ENCODE peak calls at places on chromosomes 3 and 15, in nine cellular contexts. D is CD8-positive, alpha-beta T cell; B is IMR-90; Z is PC-9; C is gastrocnemius medialis; I is esophagus muscularis mucosa; J is WERI-Rb-1; T is left ventricle myocardium inferior; F is Panc1. K is an unnamed sample.

GRCh38 chr3:78737988-78738387 is 1029.8 kb downstream of the ROBO1 start:
- DNase-seq in T (no peak), Z (no peak), F (no peak), C (no peak), J (no peak), D (no peak), I (no peak), B (no peak), K (no peak)

GRCh38 chr3:20904674-20905073 is 718.7 kb upstream of the SGO1 start:
- DNase-seq in F (no peak), I (no peak), T (no peak), B (no peak), C (no peak), J (no peak), D (no peak), Z (no peak), K (no peak)

GRCh38 chr15:74010929-74011540 is 16.5 kb downstream of the PML start:
- DNase-seq in Z (no peak), I (no peak), T (no peak), C (no peak), B (no peak), J (no peak), D (no peak), F (no peak), K (no peak)

GRCh38 chr15:25671132-25671531 is 192.0 kb downstream of the ATP10A start:
- DNase-seq in D (no peak), Z (no peak), J (no peak), C (peak; percentile 85), B (peak; percentile 50), F (no peak), T (no peak), I (no peak), K (no peak)

GRCh38 chr15:37291920-37292319 is 191.6 kb upstream of the MEIS2 start:
- DNase-seq in C (no peak), J (no peak), T (no peak), Z (no peak), B (no peak), F (no peak), D (no peak), I (no peak), K (no peak)

GRCh38 chr3:169280010-169280585 is 383.4 kb downstream of the MECOM start:
- DNase-seq in I (no peak), Z (no peak), T (no peak), B (no peak), C (no peak), D (no peak), F (no peak), J (no peak), K (no peak)

GRCh38 chr15:68372291-68372811 is 59.6 kb downstream of the ITGA11 start:
- DNase-seq in J (peak; percentile 27), B (no peak), T (no peak), C (no peak), F (no peak), Z (no peak), D (no peak), I (no peak), K (no peak)

GRCh38 chr3:111173328-111173900 is 101.8 kb downstream of the NECTIN3 start:
- DNase-seq in C (no peak), D (no peak), J (no peak), I (no peak), B (peak; percentile 37), T (no peak), Z (no peak), F (no peak), K (no peak)

GRCh38 chr15:41895491-41895890 is 1.6 kb upstream of the SPTBN5 start:
- DNase-seq in T (no peak), Z (no peak), C (no peak), F (no peak), J (no peak), D (no peak), I (no peak), B (no peak), K (no peak)

GRCh38 chr3:171044828-171045793 is 18.6 kb upstream of the SLC2A2 start:
- DNase-seq in F (no peak), B (peak; percentile 80), T (no peak), D (no peak), C (no peak), I (no peak), Z (no peak), J (no peak), K (no peak)

GRCh38 chr3:172127929-172128580 is 88.7 kb downstream of the FNDC3B start:
- DNase-seq in T (no peak), J (no peak), D (no peak), Z (no peak), B (no peak), F (no peak), C (no peak), I (no peak), K (no peak)

GRCh38 chr3:48465531-48466378 is 19.2 kb downstream of the ATRIP start:
- DNase-seq in T (peak; percentile 96), B (peak; percentile 100), C (peak; percentile 99), I (peak; percentile 99), D (peak; percentile 71), F (peak; percentile 80), J (peak; percentile 98), Z (peak; percentile 98), K (peak; percentile 88)

GRCh38 chr3:191065183-191065805 is 133.7 kb upstream of the OSTN start:
- DNase-seq in F (no peak), Z (no peak), B (peak; percentile 80), D (no peak), T (no peak), C (no peak), J (no peak), I (no peak), K (no peak)

GRCh38 chr3:127152676-127153505 is 40.0 kb upstream of the PRR23E start:
- DNase-seq in Z (no peak), D (no peak), I (no peak), C (no peak), J (no peak), T (no peak), B (no peak), F (no peak), K (no peak)

GRCh38 chr3:35663471-35663870 is 24.1 kb downstream of the ARPP21 start:
- DNase-seq in C (peak; percentile 92), J (no peak), F (no peak), Z (no peak), B (no peak), D (no peak), T (peak; percentile 25), I (no peak), K (no peak)

DNA sequence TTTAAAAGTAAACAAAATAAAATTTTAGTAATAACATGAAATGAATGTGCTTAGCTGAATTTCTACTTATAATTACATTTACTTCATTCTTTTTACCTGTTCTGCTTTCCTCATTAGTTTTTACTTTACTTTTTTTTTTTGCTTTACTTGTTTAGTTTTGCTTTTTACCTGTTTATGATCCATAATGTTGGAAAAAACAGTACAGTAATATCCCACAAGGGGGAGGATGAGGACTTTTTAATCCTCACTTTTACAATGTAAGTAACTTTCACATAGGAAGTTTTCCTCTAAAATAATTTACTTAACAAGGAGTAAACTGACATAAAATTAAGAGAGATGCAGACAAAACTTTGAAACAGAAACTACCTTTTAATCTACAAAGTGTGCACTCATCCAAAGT is 268.7 kb downstream of the TBC1D5 start:
- DNase-seq in J (no peak), Z (no peak), F (no peak), I (no peak), T (no peak), C (no peak), D (no peak), B (peak; percentile 23), K (no peak)
- TF ChIP-seq CTCF in J (no peak), Z (peak; percentile 57), F (no peak), I (no peak), T (peak; percentile 41), C (no peak), D (no peak), B (peak; percentile 41), K (no peak)

GRCh38 chr15:31402511-31403056 is 75.9 kb downstream of the KLF13 start:
- DNase-seq in J (no peak), C (peak; percentile 59), B (peak; percentile 10), D (no peak), I (no peak), T (peak; percentile 79), Z (no peak), F (no peak), K (no peak)
- H3K4me3 ChIP-seq in J (no peak overlapping the region), C (no peak overlapping the region), B (no peak overlapping the region), D (no peak overlapping the region), I (no peak overlapping the region), T (no peak overlapping the region), Z (no peak overlapping the region), F (no peak overlapping the region), K (no peak overlapping the region)

GRCh38 chr15:77676569-77677375 is 44.1 kb upstream of the LINGO1 start:
- DNase-seq in T (no peak), C (no peak), I (no peak), Z (no peak), J (no peak), B (no peak), F (no peak), D (no peak), K (no peak)

GRCh38 chr15:77688270-77689058 is 55.8 kb upstream of the LINGO1 start:
- DNase-seq in J (no peak), C (no peak), I (no peak), Z (no peak), T (no peak), B (no peak), D (no peak), F (no peak), K (no peak)

GRCh38 chr15:77684341-77685081 is 51.8 kb upstream of the LINGO1 start:
- DNase-seq in T (no peak), B (no peak), F (no peak), Z (no peak), J (no peak), I (no peak), C (no peak), D (no peak), K (no peak)

GRCh38 chr15:77685082-77685815 is 52.5 kb upstream of the LINGO1 start:
- DNase-seq in B (no peak), F (no peak), I (no peak), D (no peak), C (no peak), J (no peak), T (no peak), Z (no peak), K (no peak)

GRCh38 chr15:77682564-77682963 is 49.9 kb upstream of the LINGO1 start:
- DNase-seq in I (no peak), J (no peak), Z (no peak), B (no peak), C (no peak), F (no peak), T (no peak), D (no peak), K (no peak)
- H3K27me3 ChIP-seq in I (no peaks in the 10 kb centered on the region), J (no peaks in the 10 kb centered on the region), Z (peaks cover 90% of the 10 kb centered on the region), B (peaks cover 40% of the 10 kb centered on the region), C (peaks cover 8% of the 10 kb centered on the region), F (peaks cover 9% of the 10 kb centered on the region), T (peaks cover 35% of the 10 kb centered on the region), D (no peaks in the 10 kb centered on the region), K (no peaks in the 10 kb centered on the region)

DNA sequence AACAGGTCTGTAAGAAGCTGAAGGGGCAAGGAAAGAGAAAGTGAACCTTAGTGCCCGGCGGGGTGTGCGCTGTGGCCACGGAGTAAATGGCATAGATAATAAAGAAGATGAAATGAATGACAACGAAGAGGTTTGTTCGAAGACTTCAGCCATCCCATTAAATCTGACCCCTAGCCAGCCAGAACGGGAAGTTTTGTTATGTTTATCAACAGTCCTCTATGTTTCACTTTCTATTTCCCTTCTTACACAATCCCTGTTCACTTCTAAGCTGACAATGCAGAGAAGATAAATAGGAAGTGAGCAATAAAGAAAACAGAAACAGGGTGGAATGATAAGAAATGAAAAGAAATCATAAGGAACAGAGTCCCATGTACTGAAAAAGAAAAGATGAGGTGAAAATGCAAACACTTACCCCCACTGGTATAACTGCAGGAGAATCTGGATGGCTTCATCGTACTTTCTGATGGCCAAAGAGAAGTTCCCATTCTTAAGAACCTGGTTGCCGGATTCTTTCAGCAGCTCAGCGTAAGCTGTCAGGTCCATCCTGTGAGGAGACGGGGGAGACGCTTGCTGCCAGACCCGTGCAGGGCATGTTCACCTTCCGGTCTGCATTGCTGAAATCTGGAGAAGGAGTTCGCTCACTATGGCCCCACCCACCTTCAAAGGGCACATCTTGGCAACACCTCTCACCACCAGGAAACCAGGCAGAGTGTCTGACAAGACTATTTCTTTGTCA is 36.8 kb downstream of the TRANK1 start:
- DNase-seq in T (peak; percentile 41), B (peak; percentile 81), C (no peak), Z (peak; percentile 49), I (no peak), D (peak; percentile 60), F (peak; percentile 46), J (no peak), K (peak; percentile 39)
- TF ChIP-seq CTCF in T (no peak), B (no peak), C (no peak), Z (no peak), I (no peak), D (no peak), F (no peak), J (no peak), K (no peak)